ENCODE peak calls at places on chromosome 4, in nine cellular contexts. One of them, this sample, is unnamed.

GRCh38 chr4:113990886-113991285 is 11.4 kb upstream of the ARSJ start:
- DNase-seq in fibroblast of lung: no peak
- DNase-seq in fibroblast of mammary gland: no peak
- DNase-seq in pancreas: no peak
- DNase-seq in CD8-positive, alpha-beta T cell: no peak
- DNase-seq in Caco-2: no peak
- DNase-seq in transverse colon: no peak
- DNase-seq in mucosa of descending colon: no peak
- DNase-seq in tibial artery: no peak
- DNase-seq in this sample: no peak

GRCh38 chr4:138592801-138593200 is 350.7 kb upstream of the SLC7A11 start:
- DNase-seq in fibroblast of lung: no peak
- DNase-seq in fibroblast of mammary gland: no peak
- DNase-seq in pancreas: no peak
- DNase-seq in CD8-positive, alpha-beta T cell: no peak
- DNase-seq in Caco-2: no peak
- DNase-seq in transverse colon: no peak
- DNase-seq in mucosa of descending colon: no peak
- DNase-seq in tibial artery: no peak
- DNase-seq in this sample: no peak

GRCh38 chr4:20272411-20272872 is 20.7 kb downstream of the SLIT2 start:
- DNase-seq in fibroblast of lung: peak
- DNase-seq in fibroblast of mammary gland: peak
- DNase-seq in pancreas: no peak
- DNase-seq in CD8-positive, alpha-beta T cell: no peak
- DNase-seq in Caco-2: no peak
- DNase-seq in transverse colon: no peak
- DNase-seq in mucosa of descending colon: no peak
- DNase-seq in tibial artery: no peak
- DNase-seq in this sample: no peak

GRCh38 chr4:74967324-74967723 is 34.4 kb downstream of the PARM1 start:
- DNase-seq in fibroblast of lung: no peak
- DNase-seq in fibroblast of mammary gland: no peak
- DNase-seq in pancreas: no peak
- DNase-seq in CD8-positive, alpha-beta T cell: no peak
- DNase-seq in Caco-2: no peak
- DNase-seq in transverse colon: no peak
- DNase-seq in mucosa of descending colon: no peak
- DNase-seq in tibial artery: peak
- DNase-seq in this sample: no peak

GRCh38 chr4:73916172-73916925 is 47.2 kb downstream of the CXCL1 start:
- DNase-seq in fibroblast of lung: no peak
- DNase-seq in fibroblast of mammary gland: no peak
- DNase-seq in pancreas: no peak
- DNase-seq in CD8-positive, alpha-beta T cell: no peak
- DNase-seq in Caco-2: no peak
- DNase-seq in transverse colon: no peak
- DNase-seq in mucosa of descending colon: no peak
- DNase-seq in tibial artery: no peak
- DNase-seq in this sample: no peak

GRCh38 chr4:8394125-8394524 is 46.4 kb downstream of the ACOX3 start:
- DNase-seq in fibroblast of lung: peak
- DNase-seq in fibroblast of mammary gland: peak
- DNase-seq in pancreas: no peak
- DNase-seq in CD8-positive, alpha-beta T cell: no peak
- DNase-seq in Caco-2: no peak
- DNase-seq in transverse colon: peak
- DNase-seq in mucosa of descending colon: peak
- DNase-seq in tibial artery: peak
- DNase-seq in this sample: peak

GRCh38 chr4:47597696-47598095 is 112.6 kb downstream of the ATP10D start:
- DNase-seq in fibroblast of lung: no peak
- DNase-seq in fibroblast of mammary gland: no peak
- DNase-seq in pancreas: no peak
- DNase-seq in CD8-positive, alpha-beta T cell: no peak
- DNase-seq in Caco-2: no peak
- DNase-seq in transverse colon: no peak
- DNase-seq in mucosa of descending colon: no peak
- DNase-seq in tibial artery: no peak
- DNase-seq in this sample: no peak

GRCh38 chr4:66178901-66179300 is 508.6 kb upstream of the EPHA5 start:
- DNase-seq in fibroblast of lung: no peak
- DNase-seq in fibroblast of mammary gland: peak
- DNase-seq in pancreas: no peak
- DNase-seq in CD8-positive, alpha-beta T cell: no peak
- DNase-seq in Caco-2: no peak
- DNase-seq in transverse colon: no peak
- DNase-seq in mucosa of descending colon: no peak
- DNase-seq in tibial artery: no peak
- DNase-seq in this sample: no peak

GRCh38 chr4:86594559-86595425 is 677 bp downstream of the PTPN13 start:
- DNase-seq in fibroblast of lung: peak
- DNase-seq in fibroblast of mammary gland: peak
- DNase-seq in pancreas: peak
- DNase-seq in CD8-positive, alpha-beta T cell: no peak
- DNase-seq in Caco-2: peak
- DNase-seq in transverse colon: peak
- DNase-seq in mucosa of descending colon: no peak
- DNase-seq in tibial artery: peak
- DNase-seq in this sample: peak

GRCh38 chr4:167101035-167101434 is 133.3 kb downstream of the SPOCK3 start:
- DNase-seq in fibroblast of lung: no peak
- DNase-seq in fibroblast of mammary gland: no peak
- DNase-seq in pancreas: no peak
- DNase-seq in CD8-positive, alpha-beta T cell: no peak
- DNase-seq in Caco-2: no peak
- DNase-seq in transverse colon: no peak
- DNase-seq in mucosa of descending colon: no peak
- DNase-seq in tibial artery: no peak
- DNase-seq in this sample: no peak

GRCh38 chr4:12041828-12042227 is 613.1 kb upstream of the HS3ST1 start:
- DNase-seq in fibroblast of lung: no peak
- DNase-seq in fibroblast of mammary gland: no peak
- DNase-seq in pancreas: no peak
- DNase-seq in CD8-positive, alpha-beta T cell: no peak
- DNase-seq in Caco-2: no peak
- DNase-seq in transverse colon: no peak
- DNase-seq in mucosa of descending colon: no peak
- DNase-seq in tibial artery: no peak
- DNase-seq in this sample: no peak

GRCh38 chr4:47668810-47669408 is 169.0 kb downstream of the CORIN start:
- DNase-seq in fibroblast of lung: peak
- DNase-seq in fibroblast of mammary gland: peak
- DNase-seq in pancreas: peak
- DNase-seq in CD8-positive, alpha-beta T cell: no peak
- DNase-seq in Caco-2: peak
- DNase-seq in transverse colon: no peak
- DNase-seq in mucosa of descending colon: no peak
- DNase-seq in tibial artery: no peak
- DNase-seq in this sample: peak

GRCh38 chr4:94759767-94760211 is 2.0 kb downstream of the BMPR1B start:
- DNase-seq in fibroblast of lung: no peak
- DNase-seq in fibroblast of mammary gland: no peak
- DNase-seq in pancreas: no peak
- DNase-seq in CD8-positive, alpha-beta T cell: no peak
- DNase-seq in Caco-2: no peak
- DNase-seq in transverse colon: no peak
- DNase-seq in mucosa of descending colon: no peak
- DNase-seq in tibial artery: no peak
- DNase-seq in this sample: no peak

GRCh38 chr4:85514117-85514516 is 39.2 kb downstream of the ARHGAP24 start:
- DNase-seq in fibroblast of lung: no peak
- DNase-seq in fibroblast of mammary gland: no peak
- DNase-seq in pancreas: no peak
- DNase-seq in CD8-positive, alpha-beta T cell: no peak
- DNase-seq in Caco-2: no peak
- DNase-seq in transverse colon: no peak
- DNase-seq in mucosa of descending colon: no peak
- DNase-seq in tibial artery: no peak
- DNase-seq in this sample: no peak

GRCh38 chr4:76306882-76307669 is 543 bp downstream of the STBD1 start:
- DNase-seq in fibroblast of lung: peak
- DNase-seq in fibroblast of mammary gland: peak
- DNase-seq in pancreas: peak
- DNase-seq in CD8-positive, alpha-beta T cell: no peak
- DNase-seq in Caco-2: peak
- DNase-seq in transverse colon: peak
- DNase-seq in mucosa of descending colon: peak
- DNase-seq in tibial artery: peak
- DNase-seq in this sample: peak

GRCh38 chr4:187569871-187570270 is 425.7 kb upstream of the ZFP42 start:
- DNase-seq in fibroblast of lung: no peak
- DNase-seq in fibroblast of mammary gland: no peak
- DNase-seq in pancreas: no peak
- DNase-seq in CD8-positive, alpha-beta T cell: no peak
- DNase-seq in Caco-2: no peak
- DNase-seq in transverse colon: no peak
- DNase-seq in mucosa of descending colon: no peak
- DNase-seq in tibial artery: no peak
- DNase-seq in this sample: no peak

GRCh38 chr4:107794001-107794400 is 30.7 kb upstream of the SGMS2 start:
- DNase-seq in fibroblast of lung: no peak
- DNase-seq in fibroblast of mammary gland: no peak
- DNase-seq in pancreas: no peak
- DNase-seq in CD8-positive, alpha-beta T cell: no peak
- DNase-seq in Caco-2: no peak
- DNase-seq in transverse colon: peak
- DNase-seq in mucosa of descending colon: no peak
- DNase-seq in tibial artery: no peak
- DNase-seq in this sample: no peak

GRCh38 chr4:7964459-7964858 is 24.8 kb upstream of the AFAP1 start:
- DNase-seq in fibroblast of lung: no peak
- DNase-seq in fibroblast of mammary gland: no peak
- DNase-seq in pancreas: no peak
- DNase-seq in CD8-positive, alpha-beta T cell: no peak
- DNase-seq in Caco-2: no peak
- DNase-seq in transverse colon: no peak
- DNase-seq in mucosa of descending colon: no peak
- DNase-seq in tibial artery: no peak
- DNase-seq in this sample: no peak

DNA sequence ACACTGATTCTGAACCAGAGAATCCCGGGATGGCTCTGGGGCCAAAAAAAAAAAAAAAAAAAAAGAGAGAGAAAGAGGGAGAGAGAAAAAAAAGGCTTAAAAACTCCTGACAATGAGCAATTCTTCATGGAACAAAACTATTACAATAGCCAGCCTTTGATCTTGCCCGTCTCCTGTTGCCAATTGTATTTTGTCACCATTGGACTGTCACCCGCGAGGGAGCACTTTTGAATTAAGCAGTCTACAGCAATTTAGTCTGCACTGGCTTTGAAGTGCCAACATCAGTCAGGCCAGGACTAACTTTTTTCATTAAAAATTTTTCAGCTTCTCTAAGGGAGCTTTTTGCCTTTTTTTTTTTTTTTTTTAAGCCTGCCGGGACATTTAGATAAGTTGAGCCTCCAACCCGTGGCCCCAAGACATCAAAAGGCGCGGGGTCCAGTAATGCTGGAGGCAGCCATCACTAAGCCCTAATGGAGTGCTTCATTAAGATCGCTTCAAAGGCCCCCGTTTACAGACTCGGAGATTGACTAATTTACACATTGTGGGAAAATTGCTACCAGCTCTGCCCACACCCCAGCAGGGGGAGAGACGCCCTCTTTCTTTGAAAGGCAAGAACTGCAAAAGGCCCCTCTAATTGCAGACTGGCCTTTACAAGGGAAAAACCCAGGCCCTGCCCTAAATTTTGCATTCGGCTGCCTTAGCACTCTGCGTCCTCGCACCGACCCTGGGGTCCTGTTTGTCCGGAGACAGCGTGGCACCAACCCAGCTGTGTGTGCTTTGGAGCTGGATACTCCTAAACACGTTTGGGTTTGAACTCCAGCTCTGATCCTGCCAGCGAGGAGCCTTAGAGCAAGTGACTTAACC is 98.1 kb upstream of the MSX1 start:
- DNase-seq in fibroblast of lung: no peak
- DNase-seq in fibroblast of mammary gland: peak
- DNase-seq in pancreas: no peak
- DNase-seq in CD8-positive, alpha-beta T cell: no peak
- DNase-seq in Caco-2: peak
- DNase-seq in transverse colon: no peak
- DNase-seq in mucosa of descending colon: no peak
- DNase-seq in tibial artery: no peak
- DNase-seq in this sample: no peak
- TF ChIP-seq CTCF in fibroblast of lung: no peak
- TF ChIP-seq CTCF in fibroblast of mammary gland: peak
- TF ChIP-seq CTCF in pancreas: no peak
- TF ChIP-seq CTCF in CD8-positive, alpha-beta T cell: no peak
- TF ChIP-seq CTCF in Caco-2: peak
- TF ChIP-seq CTCF in transverse colon: no peak
- TF ChIP-seq CTCF in mucosa of descending colon: no peak
- TF ChIP-seq CTCF in tibial artery: no peak
- TF ChIP-seq CTCF in this sample: peak

GRCh38 chr4:155539746-155540145 is 126.9 kb upstream of the GUCY1A1 start:
- DNase-seq in fibroblast of lung: peak
- DNase-seq in fibroblast of mammary gland: peak
- DNase-seq in pancreas: no peak
- DNase-seq in CD8-positive, alpha-beta T cell: no peak
- DNase-seq in Caco-2: no peak
- DNase-seq in transverse colon: no peak
- DNase-seq in mucosa of descending colon: no peak
- DNase-seq in tibial artery: no peak
- DNase-seq in this sample: no peak
- TF ChIP-seq CTCF in fibroblast of lung: no peak
- TF ChIP-seq CTCF in fibroblast of mammary gland: no peak
- TF ChIP-seq CTCF in pancreas: no peak
- TF ChIP-seq CTCF in CD8-positive, alpha-beta T cell: no peak
- TF ChIP-seq CTCF in Caco-2: no peak
- TF ChIP-seq CTCF in transverse colon: no peak
- TF ChIP-seq CTCF in mucosa of descending colon: no peak
- TF ChIP-seq CTCF in tibial artery: no peak
- TF ChIP-seq CTCF in this sample: no peak

DNA sequence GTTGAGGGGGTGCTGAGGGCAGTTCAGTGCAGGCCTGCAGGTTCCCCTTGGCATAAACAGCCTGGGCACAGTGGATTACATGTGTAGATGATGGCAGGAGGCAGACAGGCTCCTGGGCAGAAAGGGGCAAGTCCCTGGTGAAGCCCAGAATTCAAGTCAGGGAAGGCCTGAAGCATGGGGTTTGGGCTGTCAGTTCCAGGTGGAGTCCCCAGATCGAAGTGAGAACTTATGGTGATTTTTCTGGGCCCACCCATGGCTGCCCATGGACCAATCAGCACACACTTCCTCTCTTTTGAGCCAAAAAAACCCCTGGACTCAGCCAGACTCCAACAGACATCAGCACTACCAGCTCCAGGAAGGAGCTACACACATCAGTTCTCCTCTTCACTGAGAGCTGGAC is 529.1 kb downstream of the PPARGC1A start:
- DNase-seq in fibroblast of lung: no peak
- DNase-seq in fibroblast of mammary gland: no peak
- DNase-seq in pancreas: no peak
- DNase-seq in CD8-positive, alpha-beta T cell: no peak
- DNase-seq in Caco-2: no peak
- DNase-seq in transverse colon: no peak
- DNase-seq in mucosa of descending colon: no peak
- DNase-seq in tibial artery: no peak
- DNase-seq in this sample: no peak
- TF ChIP-seq CTCF in fibroblast of lung: no peak
- TF ChIP-seq CTCF in fibroblast of mammary gland: no peak
- TF ChIP-seq CTCF in pancreas: no peak
- TF ChIP-seq CTCF in CD8-positive, alpha-beta T cell: no peak
- TF ChIP-seq CTCF in Caco-2: no peak
- TF ChIP-seq CTCF in transverse colon: no peak
- TF ChIP-seq CTCF in mucosa of descending colon: no peak
- TF ChIP-seq CTCF in tibial artery: no peak
- TF ChIP-seq CTCF in this sample: no peak

GRCh38 chr4:15144249-15144966 is 142.1 kb downstream of the CPEB2 start:
- DNase-seq in fibroblast of lung: peak
- DNase-seq in fibroblast of mammary gland: no peak
- DNase-seq in pancreas: no peak
- DNase-seq in CD8-positive, alpha-beta T cell: no peak
- DNase-seq in Caco-2: no peak
- DNase-seq in transverse colon: no peak
- DNase-seq in mucosa of descending colon: no peak
- DNase-seq in tibial artery: no peak
- DNase-seq in this sample: no peak
- TF ChIP-seq CTCF in fibroblast of lung: no peak
- TF ChIP-seq CTCF in fibroblast of mammary gland: no peak
- TF ChIP-seq CTCF in pancreas: no peak
- TF ChIP-seq CTCF in CD8-positive, alpha-beta T cell: no peak
- TF ChIP-seq CTCF in Caco-2: no peak
- TF ChIP-seq CTCF in transverse colon: no peak
- TF ChIP-seq CTCF in mucosa of descending colon: no peak
- TF ChIP-seq CTCF in tibial artery: no peak
- TF ChIP-seq CTCF in this sample: no peak

This sample was measured in AG09319.